ENCODE peak calls at places on chromosomes 13 and 19, in seven cellular contexts. O, C, K, L, M, E and P are unnamed samples.

GRCh38 chr13:65613004-65613403 is 1617.1 kb downstream of the PCDH9 start:
- DNase-seq in O (no peak), C (no peak), K (no peak), L (no peak), M (no peak), E (no peak), P (no peak)

GRCh38 chr19:8084152-8084551 is 31.6 kb downstream of the CCL25 start:
- DNase-seq in O (no peak), C (no peak), K (no peak), L (no peak), M (no peak), E (no peak), P (no peak)

GRCh38 chr19:45195764-45196163 is 17.2 kb downstream of the BLOC1S3 start:
- DNase-seq in O (no peak), C (no peak), K (no peak), L (no peak), M (peak; percentile 93), E (no peak), P (no peak)

GRCh38 chr19:10749435-10750384 is 31.8 kb downstream of the DNM2 start:
- DNase-seq in O (no peak), C (no peak), K (no peak), L (no peak), M (no peak), E (no peak), P (no peak)

GRCh38 chr13:110303644-110304043 is 3.3 kb downstream of the COL4A1 start:
- DNase-seq in O (no peak), C (no peak), K (no peak), L (no peak), M (no peak), E (no peak), P (no peak)

GRCh38 chr19:5086725-5087439 is 118.0 kb downstream of the KDM4B start:
- DNase-seq in O (no peak), C (no peak), K (no peak), L (no peak), M (no peak), E (no peak), P (no peak)

GRCh38 chr19:49857834-49858590 is 7.1 kb downstream of the PTOV1 start:
- DNase-seq in O (no peak), C (no peak), K (no peak), L (no peak), M (no peak), E (peak; percentile 43), P (no peak)

GRCh38 chr19:51784922-51785690 is 9.9 kb upstream of the FPR3 start:
- DNase-seq in O (peak; percentile 74), C (no peak), K (peak; percentile 62), L (peak; percentile 63), M (peak; percentile 91), E (no peak), P (no peak)

GRCh38 chr13:25380082-25380481 is 8.3 kb downstream of the ATP8A2 start:
- DNase-seq in O (no peak), C (no peak), K (no peak), L (no peak), M (no peak), E (no peak), P (no peak)

GRCh38 chr19:19860756-19861390 is 4.8 kb upstream of the ZNF253 start:
- DNase-seq in O (no peak), C (no peak), K (no peak), L (no peak), M (no peak), E (no peak), P (no peak)

GRCh38 chr13:26985285-26985878 is 186.2 kb downstream of the USP12 start:
- DNase-seq in O (peak; percentile 62), C (peak; percentile 81), K (peak; percentile 70), L (no peak), M (peak; percentile 84), E (peak; percentile 66), P (peak; percentile 58)

GRCh38 chr13:68304287-68304893 is 1074.3 kb upstream of the PCDH9 start:
- DNase-seq in O (no peak), C (no peak), K (peak; percentile 16), L (no peak), M (peak; percentile 8), E (no peak), P (peak; percentile 1)

GRCh38 chr13:47650221-47650620 is 350.9 kb downstream of the SUCLA2 start:
- DNase-seq in O (no peak), C (no peak), K (no peak), L (no peak), M (peak; percentile 23), E (no peak), P (no peak)

GRCh38 chr19:47097396-47098217 is 16.0 kb downstream of the ZC3H4 start:
- DNase-seq in O (peak; percentile 64), C (no peak), K (no peak), L (peak; percentile 50), M (peak; percentile 73), E (no peak), P (no peak)

GRCh38 chr19:8445488-8446001 is 770 bp downstream of the HNRNPM start:
- DNase-seq in O (peak; percentile 59), C (peak; percentile 52), K (peak; percentile 25), L (peak; percentile 61), M (no peak), E (peak; percentile 68), P (no peak)

GRCh38 chr19:3080281-3080680 is 13.9 kb upstream of the GNA11 start:
- DNase-seq in O (no peak), C (no peak), K (no peak), L (no peak), M (no peak), E (no peak), P (no peak)

GRCh38 chr19:7450243-7451223 is 38.3 kb downstream of the PEX11G start:
- DNase-seq in O (no peak), C (no peak), K (peak; percentile 51), L (no peak), M (peak; percentile 44), E (no peak), P (peak; percentile 18)

GRCh38 chr19:56808717-56809392 is 31.7 kb downstream of the PEG3 start:
- DNase-seq in O (no peak), C (no peak), K (no peak), L (no peak), M (no peak), E (no peak), P (no peak)

GRCh38 chr19:28387507-28387906 is 825.4 kb downstream of the UQCRFS1 start:
- DNase-seq in O (no peak), C (no peak), K (no peak), L (no peak), M (no peak), E (no peak), P (no peak)

GRCh38 chr19:28393574-28394336 is 819.2 kb downstream of the UQCRFS1 start:
- DNase-seq in O (no peak), C (no peak), K (no peak), L (no peak), M (peak; percentile 6), E (no peak), P (no peak)

GRCh38 chr19:28386080-28386869 is 826.7 kb downstream of the UQCRFS1 start:
- DNase-seq in O (no peak), C (no peak), K (no peak), L (no peak), M (no peak), E (no peak), P (no peak)

GRCh38 chr19:28394705-28395104 is 818.2 kb downstream of the UQCRFS1 start:
- DNase-seq in O (no peak), C (no peak), K (no peak), L (no peak), M (no peak), E (no peak), P (no peak)

DNA sequence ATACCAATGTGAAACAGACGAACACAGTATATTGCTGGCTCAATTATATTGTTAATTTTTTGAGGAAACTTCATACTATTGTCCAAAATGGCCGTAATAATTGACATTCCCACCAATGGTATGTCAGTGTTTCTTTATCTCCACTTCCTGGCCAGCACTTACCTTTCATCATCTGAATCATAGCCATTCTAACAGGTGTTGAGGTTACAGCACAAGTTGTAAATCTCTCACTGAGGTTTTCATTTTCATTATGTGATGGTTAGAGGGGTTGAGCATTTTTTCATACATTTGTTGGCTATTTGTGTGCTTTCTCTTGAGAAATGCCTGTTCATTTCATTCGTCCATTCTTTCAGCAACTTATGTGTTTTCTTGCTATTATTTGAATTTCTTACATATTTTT is 824.0 kb downstream of the UQCRFS1 start:
- DNase-seq in O (no peak), C (no peak), K (no peak), L (no peak), M (no peak), E (no peak), P (no peak)
- H3K4me3 ChIP-seq in O (no peak overlapping the region), C (no peak overlapping the region), K (no peak overlapping the region), L (no peak overlapping the region), M (no peak overlapping the region), E (no peak overlapping the region), P (no peak overlapping the region)

GRCh38 chr13:71979616-71980015 is 112.6 kb upstream of the DACH1 start:
- DNase-seq in O (no peak), C (no peak), K (peak; percentile 13), L (no peak), M (no peak), E (no peak), P (no peak)
- TF ChIP-seq CTCF in O (no peak), C (no peak), K (peak; percentile 44), L (no peak), M (no peak), E (no peak), P (peak; percentile 43)

DNA sequence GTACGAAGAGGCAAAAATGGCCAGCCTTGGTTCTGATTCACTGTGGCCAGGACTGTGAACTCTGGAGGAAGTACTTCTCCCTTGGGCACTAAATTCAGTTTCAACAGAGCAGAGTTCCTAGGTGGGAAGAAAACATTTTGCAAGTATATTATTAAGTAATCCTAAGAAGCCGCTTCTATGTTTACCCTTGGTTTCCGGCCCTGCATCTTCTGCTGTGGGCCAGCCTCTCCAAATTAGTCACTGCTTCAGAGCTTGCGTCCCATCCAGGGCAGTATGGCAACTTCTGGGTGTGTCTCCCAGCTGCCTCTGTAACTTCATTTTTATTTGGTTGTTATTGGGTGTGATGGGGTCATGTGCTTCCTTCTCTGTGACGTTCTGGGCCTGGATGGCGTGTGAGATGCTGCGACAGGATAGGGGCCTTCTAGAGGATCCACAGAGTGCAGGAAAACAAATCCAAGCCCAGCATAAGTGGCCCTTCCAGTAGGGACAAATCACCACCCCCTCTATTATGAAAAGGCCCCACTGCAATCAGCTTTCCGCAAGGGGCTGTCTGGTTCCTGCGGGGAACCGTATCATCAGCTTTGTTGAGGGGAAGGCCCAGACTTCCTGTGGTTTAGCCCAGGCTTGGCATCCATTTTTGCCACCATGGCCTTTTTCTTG is 55.1 kb upstream of the C1QTNF9 start:
- DNase-seq in O (peak; percentile 37), C (no peak), K (no peak), L (no peak), M (peak; percentile 91), E (no peak), P (no peak)
- H3K4me3 ChIP-seq in O (no peak overlapping the region), C (no peak overlapping the region), K (no peak overlapping the region), L (no peak overlapping the region), M (no peak overlapping the region), E (no peak overlapping the region), P (no peak overlapping the region)

DNA sequence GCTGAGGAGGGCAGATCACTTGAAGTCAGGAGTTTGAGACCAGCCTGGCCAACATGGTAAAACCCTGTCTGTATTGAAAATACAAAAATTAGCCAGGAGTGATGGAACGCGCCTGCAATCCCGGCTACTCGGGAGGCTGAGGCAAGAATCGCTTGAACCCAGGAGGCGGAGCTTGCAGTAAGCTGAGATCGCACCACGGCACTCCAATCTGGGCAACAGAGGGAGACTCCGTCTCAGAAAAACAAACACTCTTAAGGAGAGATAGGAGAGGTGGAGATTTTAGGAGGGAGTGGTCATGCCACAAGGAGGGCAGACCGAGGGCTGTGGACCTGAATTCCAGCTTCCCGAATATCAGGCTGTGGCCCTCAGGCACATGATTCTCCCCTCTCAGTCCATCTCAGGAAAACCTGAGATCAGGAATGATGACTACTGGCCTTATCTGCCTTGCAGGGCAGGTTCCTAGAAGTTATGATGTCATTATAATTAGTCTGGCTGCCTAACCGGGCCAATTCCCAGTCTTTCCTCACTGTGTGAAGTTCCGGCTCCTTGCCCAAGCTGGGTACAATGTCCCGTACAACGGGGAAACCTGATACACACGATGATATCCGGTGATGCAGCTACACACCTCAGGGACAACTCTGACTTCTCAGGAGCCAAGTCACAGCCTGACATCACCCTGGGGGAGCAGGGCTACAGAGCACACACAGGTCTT is 2.5 kb downstream of the SLC35E1 start:
- DNase-seq in O (no peak), C (peak; percentile 23), K (peak; percentile 85), L (no peak), M (no peak), E (no peak), P (peak; percentile 74)
- TF ChIP-seq CTCF in O (no peak), C (no peak), K (no peak), L (no peak), M (no peak), E (no peak), P (peak; percentile 27)